ENCODE peak calls at places on chromosomes 11 and 22, in eight cellular contexts. Z is GM12865, Y is psoas muscle, D is Calu3, V is lower leg skin, W is type B pancreatic cell, M is AG09309, C is HCT116. R is an unnamed sample.
A peak's percentile ranks its signal among the peaks of the same experiment; 100 is the strongest.

GRCh38 chr11:77106321-77106720 is 3.7 kb downstream of the OMP start:
- DNase-seq in Y (no peak), M (no peak), W (no peak), C (no peak), D (no peak), V (no peak), Z (no peak), R (no peak)

GRCh38 chr11:45252134-45252856 is 33.8 kb downstream of the SYT13 start:
- DNase-seq in V (no peak), C (peak; percentile 75), W (peak; percentile 73), M (no peak), Z (peak; percentile 57), Y (peak; percentile 45), D (peak; percentile 68), R (peak; percentile 71)

GRCh38 chr11:84522331-84522730 is 1104.8 kb downstream of the DLG2 start:
- DNase-seq in W (no peak), D (no peak), C (no peak), V (no peak), Z (no peak), M (no peak), Y (no peak), R (no peak)

GRCh38 chr11:113796663-113797259 is 17.2 kb downstream of the CLDN25 start:
- DNase-seq in Z (peak; percentile 33), V (no peak), M (no peak), C (peak; percentile 12), D (peak; percentile 28), W (no peak), Y (no peak), R (peak; percentile 54)

GRCh38 chr22:45007247-45007945 is 2.4 kb downstream of the PHF21B start:
- DNase-seq in D (peak; percentile 36), C (no peak), Y (peak; percentile 29), V (no peak), W (peak; percentile 88), Z (no peak), M (no peak), R (peak; percentile 60)

GRCh38 chr22:50440544-50441249 is 34.1 kb downstream of the SBF1 start:
- DNase-seq in C (no peak), Y (peak; percentile 9), W (no peak), V (no peak), M (no peak), D (no peak), Z (no peak), R (no peak)

GRCh38 chr11:33263549-33263948 is 6.4 kb downstream of the HIPK3 start:
- DNase-seq in W (no peak), Y (no peak), M (no peak), Z (no peak), D (no peak), C (no peak), V (no peak), R (no peak)

GRCh38 chr11:113730887-113731726 is 25.0 kb upstream of the TMPRSS5 start:
- DNase-seq in D (peak; percentile 51), M (peak; percentile 33), Z (peak; percentile 21), V (no peak), C (peak; percentile 39), W (no peak), Y (peak; percentile 20), R (no peak)

GRCh38 chr11:94218372-94218771 is 86.0 kb upstream of the IZUMO1R start:
- DNase-seq in V (no peak), M (no peak), Y (no peak), C (no peak), D (no peak), Z (no peak), W (no peak), R (no peak)

GRCh38 chr11:94217705-94218104 is 86.7 kb upstream of the IZUMO1R start:
- DNase-seq in C (no peak), Y (no peak), M (no peak), D (no peak), V (no peak), W (no peak), Z (no peak), R (no peak)

DNA sequence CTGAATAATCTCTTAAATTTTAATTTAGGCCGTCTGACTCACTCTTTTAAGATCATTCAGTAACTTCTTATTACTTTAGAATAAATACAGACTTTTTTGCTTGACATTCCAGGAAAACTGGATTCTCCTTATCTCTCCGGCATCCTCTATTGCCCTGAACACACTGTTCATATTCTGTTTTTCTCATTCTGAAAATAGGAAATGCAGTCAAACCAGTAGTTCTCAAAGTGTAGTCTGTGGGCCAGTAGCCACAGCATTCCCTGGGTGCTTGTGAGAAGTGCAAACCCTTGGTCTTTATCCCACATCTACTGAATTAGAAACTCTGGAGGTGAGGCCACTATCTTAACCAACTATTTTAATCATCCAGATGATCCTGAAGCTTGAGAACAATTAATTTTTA is 84.3 kb downstream of the PANX1 start:
- DNase-seq in M (no peak), Z (no peak), D (no peak), Y (no peak), W (no peak), C (no peak), V (no peak), R (no peak)
- TF ChIP-seq CTCF in M (no peak), Z (no peak), D (no peak), Y (no peak), W (no peak), C (no peak), V (no peak), R (no peak)

DNA sequence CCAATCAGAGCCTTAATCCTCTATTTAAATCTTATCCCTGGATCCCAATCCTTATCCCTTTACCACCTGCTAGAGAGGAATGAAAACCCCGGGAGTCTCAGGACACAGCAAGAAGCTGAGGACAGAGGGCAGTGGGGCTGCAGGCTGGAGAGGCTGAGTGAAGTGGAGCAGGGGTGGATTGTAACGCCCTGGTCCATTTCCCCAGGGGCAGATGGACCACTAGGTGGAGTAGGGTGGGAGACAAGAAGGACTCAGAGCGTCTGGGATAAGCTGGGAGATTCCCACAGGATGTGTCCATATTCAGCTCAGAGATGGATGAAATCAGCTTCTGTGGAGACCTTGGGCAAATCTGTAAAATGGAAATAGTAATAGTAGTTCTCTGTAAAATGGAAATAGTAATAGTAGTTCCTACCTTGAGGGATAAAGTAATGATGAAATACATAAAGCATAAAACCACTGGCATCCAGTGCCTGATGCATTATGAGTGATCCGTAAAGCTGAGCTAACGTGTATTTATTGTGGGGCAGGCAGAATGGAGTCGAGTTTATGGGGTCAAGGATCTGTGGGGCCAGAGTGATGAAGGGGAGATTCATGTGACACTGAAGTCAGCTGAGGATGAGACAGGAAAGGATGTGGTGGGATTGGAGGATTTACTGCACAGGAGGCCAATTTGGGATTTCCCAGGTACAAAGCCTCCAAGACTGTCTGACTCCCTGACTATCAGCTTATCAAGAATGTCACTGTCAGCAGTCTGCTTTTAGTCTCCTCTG is 1.9 kb upstream of the ROBO4 start:
- DNase-seq in C (no peak), M (no peak), W (peak; percentile 53), Z (no peak), V (peak; percentile 58), Y (no peak), D (no peak), R (no peak)
- TF ChIP-seq CTCF in C (peak; percentile 25), M (no peak), W (no peak), Z (no peak), V (no peak), Y (no peak), D (no peak), R (no peak)

DNA sequence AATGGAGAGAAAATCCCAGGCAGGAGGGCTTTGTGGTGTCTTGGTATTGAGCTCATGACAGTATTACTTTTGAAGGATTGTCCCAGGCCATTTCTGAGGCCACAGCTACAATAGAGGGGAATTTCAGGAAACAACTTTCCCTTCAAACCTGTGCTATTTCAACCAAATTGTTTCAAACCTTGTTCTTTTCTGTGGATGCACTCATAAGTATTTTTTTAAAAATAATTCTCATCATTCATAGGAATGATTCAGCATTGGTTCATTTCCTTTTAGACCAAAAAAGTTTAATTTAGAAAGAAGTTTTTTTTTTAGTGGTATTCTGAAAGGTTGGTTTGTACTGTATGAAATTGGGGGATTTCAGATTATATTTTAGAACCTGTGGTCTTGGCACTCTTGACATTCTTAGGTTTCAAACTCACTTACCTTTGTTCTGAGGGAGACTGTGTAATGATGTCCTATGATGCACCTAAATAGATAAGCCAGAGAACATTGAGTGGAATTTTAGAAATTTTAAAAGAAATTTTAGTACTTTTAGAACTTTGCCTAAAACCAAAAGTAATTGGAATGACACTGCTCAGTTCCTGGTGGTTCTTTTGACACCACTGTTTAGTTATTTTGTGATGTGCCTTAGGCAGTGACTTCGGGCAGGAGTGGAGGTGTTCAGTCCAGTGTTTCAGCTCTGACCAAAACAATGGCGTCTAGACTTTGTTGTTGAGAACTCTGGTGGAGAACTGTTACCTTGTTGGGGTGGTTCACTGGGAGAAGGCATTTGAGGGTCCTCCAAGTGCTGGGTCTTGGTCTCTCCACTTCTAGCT is 12.2 kb downstream of the TEAD1 start:
- DNase-seq in Z (no peak), C (no peak), M (no peak), V (no peak), Y (no peak), W (no peak), D (no peak), R (no peak)
- TF ChIP-seq CTCF in Z (no peak), C (no peak), M (no peak), V (no peak), Y (no peak), W (no peak), D (no peak), R (no peak)

GRCh38 chr11:10322401-10322800 is 17.5 kb downstream of the ADM start:
- DNase-seq in V (peak; percentile 80), M (no peak), D (no peak), C (no peak), Z (no peak), Y (no peak), W (no peak), R (no peak)

GRCh38 chr11:10324474-10324873 is 19.6 kb downstream of the ADM start:
- DNase-seq in M (no peak), W (no peak), D (no peak), Y (no peak), V (no peak), Z (no peak), C (no peak), R (no peak)

GRCh38 chr11:10325398-10326079 is 20.7 kb downstream of the ADM start:
- DNase-seq in C (no peak), Z (no peak), D (no peak), M (no peak), W (no peak), Y (no peak), V (no peak), R (no peak)

GRCh38 chr11:10323793-10324170 is 18.9 kb downstream of the ADM start:
- DNase-seq in M (no peak), C (no peak), V (no peak), W (no peak), Z (no peak), D (no peak), Y (no peak), R (no peak)

DNA sequence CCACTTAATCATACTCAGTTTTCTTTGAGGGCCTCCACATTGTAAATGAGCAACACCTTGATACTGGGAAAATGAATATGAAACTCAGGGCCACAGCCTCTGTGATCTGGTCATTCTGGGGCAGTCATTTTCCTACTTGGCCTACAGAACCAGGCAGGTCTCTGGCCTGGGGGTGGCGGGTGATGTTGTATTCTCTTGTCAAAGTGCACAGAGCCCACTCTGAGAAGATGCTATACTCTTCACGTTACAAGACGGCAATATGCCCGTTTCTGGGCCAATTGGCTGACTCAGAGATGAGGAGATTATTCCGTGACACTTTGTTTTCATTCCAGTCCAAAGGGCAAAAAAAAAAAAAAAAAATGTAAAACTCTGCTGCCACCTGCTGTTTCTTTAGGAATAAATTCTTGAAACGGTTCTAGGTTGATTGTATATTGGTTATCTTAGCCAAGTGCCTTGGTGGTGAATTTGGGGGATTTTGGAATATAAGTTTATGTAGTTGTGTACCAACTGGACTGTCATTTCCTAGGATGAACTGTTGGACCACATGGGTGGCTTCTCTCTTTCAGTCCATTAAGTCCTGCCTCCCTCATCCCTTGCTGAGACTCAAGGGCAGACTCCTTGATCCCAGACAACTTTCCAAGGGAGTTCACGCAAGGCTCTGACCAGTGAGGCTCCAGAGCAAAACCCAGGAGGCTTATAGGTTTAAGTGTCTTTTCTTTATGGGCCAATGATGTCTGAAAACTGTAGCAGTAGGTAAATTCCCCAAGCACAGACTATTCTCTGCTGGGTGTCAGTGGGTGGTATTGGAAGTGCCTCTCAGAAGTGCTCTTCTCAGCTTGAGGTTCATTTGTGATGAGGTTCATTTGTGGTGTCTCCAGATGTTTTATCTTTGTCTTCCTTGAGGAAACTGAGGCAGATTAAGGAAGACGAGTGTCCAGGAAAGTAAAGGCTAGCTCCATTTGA is 18.2 kb downstream of the ADM start:
- DNase-seq in Y (peak; percentile 53), Z (peak; percentile 54), V (peak; percentile 92), M (no peak), W (no peak), D (peak; percentile 56), C (peak; percentile 81), R (peak; percentile 55)
- TF ChIP-seq CTCF in Y (peak; percentile 60), Z (peak; percentile 32), V (no peak), M (peak; percentile 43), W (peak; percentile 77), D (peak; percentile 57), C (peak; percentile 25), R (peak; percentile 28)

R was measured in GM13976.